ENCODE peak calls at places on chromosome 5, in five cellular contexts. L is lower leg skin, Y is right cardiac atrium, M is mesendoderm, S is uterus. H is an unnamed sample.

GRCh38 chr5:66796306-66797292 is 200.4 kb downstream of the MAST4 start:
- DNase-seq in M (peak; percentile 14), Y (no peak), S (no peak), L (no peak), H (no peak)

GRCh38 chr5:131637694-131638093 is 2.7 kb upstream of the RAPGEF6 start:
- DNase-seq in L (no peak), S (no peak), M (no peak), Y (no peak), H (no peak)

GRCh38 chr5:107699425-107699824 is 28.7 kb upstream of the EFNA5 start:
- DNase-seq in S (no peak), L (no peak), Y (no peak), M (no peak), H (no peak)

GRCh38 chr5:114999176-114999575 is 170.5 kb downstream of the TRIM36 start:
- DNase-seq in M (no peak), L (no peak), Y (no peak), S (no peak), H (no peak)

GRCh38 chr5:72166070-72166979 is 59.0 kb downstream of the MAP1B start:
- DNase-seq in Y (peak; percentile 63), L (peak; percentile 78), M (peak; percentile 84), S (peak; percentile 37), H (no peak)

GRCh38 chr5:43121565-43122484 is 1.1 kb downstream of the ZNF131 start:
- DNase-seq in M (peak; percentile 27), S (no peak), Y (peak; percentile 23), L (no peak), H (peak; percentile 3)

GRCh38 chr5:73417307-73418035 is 31.1 kb downstream of the FOXD1 start:
- DNase-seq in Y (no peak), M (no peak), S (no peak), L (no peak), H (no peak)

GRCh38 chr5:10975915-10976314 is 214.9 kb upstream of the DAP start:
- DNase-seq in S (no peak), M (no peak), Y (no peak), L (no peak), H (no peak)

GRCh38 chr5:132746592-132747063 is 598 bp upstream of the CCNI2 start:
- DNase-seq in S (no peak), Y (no peak), M (peak; percentile 90), L (no peak), H (no peak)

GRCh38 chr5:96123418-96123817 is 161.8 kb upstream of the ELL2 start:
- DNase-seq in S (no peak), Y (no peak), M (no peak), L (no peak), H (no peak)

GRCh38 chr5:373710-374602 is 52.4 kb downstream of the AHRR start:
- DNase-seq in L (peak; percentile 14), M (no peak), Y (peak; percentile 49), S (no peak), H (peak; percentile 24)

GRCh38 chr5:11177993-11178711 is 417.1 kb upstream of the DAP start:
- DNase-seq in M (no peak), L (no peak), Y (no peak), S (no peak), H (no peak)

GRCh38 chr5:76785493-76785892 is 33.3 kb upstream of the F2RL1 start:
- DNase-seq in M (no peak), L (no peak), S (no peak), Y (no peak), H (no peak)

GRCh38 chr5:164504141-164504772 is 998.8 kb downstream of the MAT2B start:
- DNase-seq in Y (no peak), S (no peak), L (no peak), M (peak; percentile 59), H (peak; percentile 56)

GRCh38 chr5:72814864-72815263 is 1.6 kb upstream of the TNPO1 start:
- DNase-seq in M (no peak), S (no peak), L (no peak), Y (no peak), H (no peak)

GRCh38 chr5:137481596-137481995 is 17.5 kb downstream of the SPOCK1 start:
- DNase-seq in L (no peak), M (no peak), S (no peak), Y (no peak), H (no peak)

GRCh38 chr5:148805323-148806290 is 20.8 kb upstream of the ADRB2 start:
- DNase-seq in M (peak; percentile 11), S (no peak), Y (peak; percentile 37), L (no peak), H (no peak)

GRCh38 chr5:106843812-106844416 is 826.8 kb downstream of the EFNA5 start:
- DNase-seq in S (no peak), Y (no peak), M (peak; percentile 65), L (no peak), H (no peak)

GRCh38 chr5:178535299-178536175 is 54.7 kb downstream of the COL23A1 start:
- DNase-seq in S (peak; percentile 22), L (peak; percentile 39), Y (peak; percentile 87), M (no peak), H (no peak)

GRCh38 chr5:90367879-90368278 is 41.7 kb downstream of the CETN3 start:
- DNase-seq in S (no peak), M (no peak), L (no peak), Y (no peak), H (no peak)

GRCh38 chr5:150778517-150779396 is at the start of gene SMIM3:
- DNase-seq in S (peak; percentile 87), M (peak; percentile 84), Y (peak; percentile 88), L (peak; percentile 64), H (peak; percentile 71)

GRCh38 chr5:6632324-6632930 is 417 bp downstream of the NSUN2 start:
- DNase-seq in L (no peak), Y (no peak), S (no peak), M (peak; percentile 64), H (no peak)

GRCh38 chr5:33649801-33650482 is 209.2 kb downstream of the TARS1 start:
- DNase-seq in L (no peak), S (no peak), Y (no peak), M (no peak), H (peak; percentile 35)

GRCh38 chr5:136901-137300 is 44.9 kb downstream of the PLEKHG4B start:
- DNase-seq in S (no peak), Y (no peak), L (no peak), M (no peak), H (no peak)

GRCh38 chr5:59789894-59790293 is 103.6 kb downstream of the PDE4D start:
- DNase-seq in M (no peak), L (no peak), S (no peak), Y (no peak), H (no peak)

GRCh38 chr5:134242146-134242545 is 16.3 kb upstream of the PPP2CA start:
- DNase-seq in S (peak; percentile 47), L (no peak), Y (no peak), M (no peak), H (no peak)

GRCh38 chr5:80364892-80365291 is 43.0 kb upstream of the ZFYVE16 start:
- DNase-seq in L (no peak), M (no peak), S (no peak), Y (no peak), H (no peak)

GRCh38 chr5:109989161-109989560 is 299.4 kb downstream of the MAN2A1 start:
- DNase-seq in L (no peak), M (no peak), S (no peak), Y (no peak), H (no peak)

GRCh38 chr5:130164966-130165365 is 260.7 kb downstream of the CHSY3 start:
- DNase-seq in S (no peak), M (no peak), L (no peak), Y (no peak), H (no peak)

GRCh38 chr5:14313986-14314690 is 171.0 kb downstream of the TRIO start:
- DNase-seq in Y (no peak), M (no peak), S (no peak), L (no peak), H (no peak)

GRCh38 chr5:54610197-54610898 is 92.8 kb downstream of the SNX18 start:
- DNase-seq in M (peak; percentile 66), S (no peak), Y (no peak), L (no peak), H (no peak)

GRCh38 chr5:1668141-1668721 is 131.4 kb downstream of the MRPL36 start:
- DNase-seq in Y (no peak), M (peak; percentile 37), S (no peak), L (peak; percentile 10), H (no peak)

GRCh38 chr5:68177676-68178075 is 37.9 kb upstream of the PIK3R1 start:
- DNase-seq in S (no peak), L (no peak), M (no peak), Y (no peak), H (no peak)

GRCh38 chr5:144583493-144584154 is 413.0 kb downstream of the KCTD16 start:
- DNase-seq in M (no peak), S (no peak), Y (no peak), L (no peak), H (peak; percentile 64)
- H3K4me3 ChIP-seq in M (no peak overlapping the region), S (no peak overlapping the region), Y (no peak overlapping the region), L (no peak overlapping the region), H (no peak overlapping the region)

GRCh38 chr5:57979671-57980070 is 480.2 kb downstream of the PLK2 start:
- DNase-seq in Y (no peak), S (no peak), L (no peak), M (no peak), H (no peak)
- H3K4me3 ChIP-seq in Y (no peak overlapping the region), S (no peak overlapping the region), L (no peak overlapping the region), M (no peak overlapping the region), H (no peak overlapping the region)

DNA sequence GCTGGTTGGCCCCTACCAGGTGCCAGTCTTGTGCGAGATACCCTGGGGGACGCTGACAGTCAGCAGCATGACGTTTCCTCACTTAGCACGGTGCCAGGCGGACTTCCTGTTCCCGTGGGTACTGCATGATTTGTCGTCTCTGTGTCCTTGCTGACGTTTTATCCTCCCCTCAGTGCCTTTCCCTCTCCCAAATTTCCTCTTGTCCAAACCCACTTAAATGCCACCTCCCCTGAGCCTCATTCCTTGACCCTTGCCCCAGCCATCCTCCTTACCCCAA is 60.6 kb upstream of the SAP30L start:
- DNase-seq in M (no peak), Y (no peak), L (no peak), S (no peak), H (no peak)
- H3K4me3 ChIP-seq in M (no peak overlapping the region), Y (no peak overlapping the region), L (no peak overlapping the region), S (no peak overlapping the region), H (no peak overlapping the region)

DNA sequence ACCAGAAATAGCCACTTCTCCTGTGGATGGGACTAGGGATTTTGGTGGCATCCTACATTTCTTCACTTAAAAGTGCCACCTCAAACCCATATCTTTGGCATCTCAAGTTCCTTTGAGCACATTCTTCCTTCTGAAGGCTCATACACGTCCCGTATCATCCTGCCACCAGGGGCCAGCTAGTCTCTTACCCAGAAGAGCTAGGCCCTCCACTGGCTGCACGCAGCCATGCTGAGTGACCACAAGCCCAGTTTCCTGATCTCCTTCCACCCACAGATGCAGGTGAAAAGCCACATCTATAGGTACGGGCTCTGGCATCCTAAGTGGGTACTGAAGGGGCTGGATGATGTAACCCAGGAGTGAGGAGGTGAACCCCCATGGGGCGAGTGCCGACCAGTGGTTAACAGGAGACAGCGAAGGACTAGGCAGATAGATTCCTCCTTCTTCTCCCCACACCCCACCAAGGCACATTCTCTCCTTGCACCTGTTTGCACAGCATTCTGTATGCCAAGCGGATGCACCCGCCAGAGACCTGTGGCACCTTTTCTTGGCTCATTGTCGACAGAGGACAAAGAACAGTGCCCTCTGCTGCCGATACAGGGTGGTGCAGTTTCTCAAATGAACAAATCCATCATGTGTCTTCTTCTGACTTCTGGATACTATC is 14.4 kb upstream of the SCGB3A1 start:
- DNase-seq in S (no peak), Y (peak; percentile 15), L (no peak), M (peak; percentile 71), H (no peak)
- H3K4me3 ChIP-seq in S (no peak overlapping the region), Y (no peak overlapping the region), L (no peak overlapping the region), M (no peak overlapping the region), H (no peak overlapping the region)

H was measured in neuronal stem cell.